ENCODE peak calls at places on chromosomes 5 and 9, in five cellular contexts. Z is body of pancreas, W is IMR-90, I is brain microvascular endothelial cell, T is cardiac muscle cell. R is an unnamed sample.

GRCh38 chr9:90774682-90775081 is 26.9 kb upstream of the SYK start:
- DNase-seq in Z (no peak), W (no peak), I (no peak), T (no peak), R (no peak)

GRCh38 chr5:174053891-174054290 is 8.4 kb downstream of the NSG2 start:
- DNase-seq in Z (no peak), W (no peak), I (no peak), T (no peak), R (no peak)

GRCh38 chr9:129362287-129363098 is 184.4 kb upstream of the IER5L start:
- DNase-seq in Z (no peak), W (no peak), I (no peak), T (no peak), R (no peak)

GRCh38 chr9:116539549-116539948 is 147.6 kb upstream of the TRIM32 start:
- DNase-seq in Z (no peak), W (no peak), I (no peak), T (no peak), R (no peak)

GRCh38 chr5:1429066-1429465 is 16.2 kb downstream of the SLC6A3 start:
- DNase-seq in Z (no peak), W (no peak), I (no peak), T (no peak), R (no peak)

GRCh38 chr5:9661316-9662015 is 31.3 kb upstream of the TAS2R1 start:
- DNase-seq in Z (no peak), W (peak; percentile 52), I (no peak), T (no peak), R (no peak)

GRCh38 chr5:148808864-148809642 is 17.4 kb upstream of the ADRB2 start:
- DNase-seq in Z (no peak), W (no peak), I (no peak), T (peak; percentile 40), R (no peak)

GRCh38 chr9:130977811-130978221 is 31.2 kb upstream of the LAMC3 start:
- DNase-seq in Z (no peak), W (no peak), I (no peak), T (peak; percentile 83), R (no peak)

GRCh38 chr5:3282841-3283240 is 312.8 kb upstream of the IRX1 start:
- DNase-seq in Z (no peak), W (no peak), I (no peak), T (no peak), R (no peak)
- H3K27me3 ChIP-seq in Z (no peaks in the 10 kb centered on the region), W (no peaks in the 10 kb centered on the region), I (no peaks in the 10 kb centered on the region), T (no peaks in the 10 kb centered on the region), R (no peaks in the 10 kb centered on the region)

DNA sequence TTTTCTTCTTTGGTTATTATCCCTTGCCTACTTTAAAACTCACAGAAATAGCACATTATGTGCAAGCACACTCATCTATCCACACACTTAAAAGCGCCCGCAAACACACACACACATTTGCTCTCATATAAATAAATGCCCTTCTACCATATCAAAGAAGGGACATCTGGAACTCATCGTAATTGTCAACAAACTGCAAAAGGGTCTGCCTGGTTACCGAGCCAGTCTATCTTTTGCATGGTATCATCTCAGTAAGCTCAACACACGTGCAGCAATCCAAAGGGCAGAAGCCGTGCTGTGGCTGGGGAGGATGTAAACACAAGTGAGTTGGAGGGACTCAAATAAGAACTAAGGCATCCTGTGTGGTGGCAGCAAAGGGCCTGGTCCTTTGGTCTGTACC is 331.1 kb downstream of the ADAMTS6 start:
- DNase-seq in Z (no peak), W (peak; percentile 57), I (no peak), T (peak; percentile 19), R (no peak)
- TF ChIP-seq CTCF in Z (no peak), W (no peak), I (no peak), T (no peak), R (no peak)

GRCh38 chr5:66344544-66344943 is 200.4 kb downstream of the SREK1 start:
- DNase-seq in Z (no peak), W (no peak), I (no peak), T (no peak), R (no peak)
- H3K27me3 ChIP-seq in Z (no peaks in the 10 kb centered on the region), W (no peaks in the 10 kb centered on the region), I (no peaks in the 10 kb centered on the region), T (no peaks in the 10 kb centered on the region), R (no peaks in the 10 kb centered on the region)

GRCh38 chr9:36961051-36961450 is 73.0 kb downstream of the PAX5 start:
- DNase-seq in Z (no peak), W (no peak), I (no peak), T (no peak), R (no peak)

GRCh38 chr9:36961568-36962360 is 72.3 kb downstream of the PAX5 start:
- DNase-seq in Z (peak; percentile 13), W (no peak), I (peak; percentile 1), T (no peak), R (no peak)

GRCh38 chr9:36960575-36960955 is 73.5 kb downstream of the PAX5 start:
- DNase-seq in Z (no peak), W (no peak), I (no peak), T (no peak), R (no peak)

GRCh38 chr9:36959681-36960574 is 74.1 kb downstream of the PAX5 start:
- DNase-seq in Z (no peak), W (no peak), I (no peak), T (no peak), R (no peak)

DNA sequence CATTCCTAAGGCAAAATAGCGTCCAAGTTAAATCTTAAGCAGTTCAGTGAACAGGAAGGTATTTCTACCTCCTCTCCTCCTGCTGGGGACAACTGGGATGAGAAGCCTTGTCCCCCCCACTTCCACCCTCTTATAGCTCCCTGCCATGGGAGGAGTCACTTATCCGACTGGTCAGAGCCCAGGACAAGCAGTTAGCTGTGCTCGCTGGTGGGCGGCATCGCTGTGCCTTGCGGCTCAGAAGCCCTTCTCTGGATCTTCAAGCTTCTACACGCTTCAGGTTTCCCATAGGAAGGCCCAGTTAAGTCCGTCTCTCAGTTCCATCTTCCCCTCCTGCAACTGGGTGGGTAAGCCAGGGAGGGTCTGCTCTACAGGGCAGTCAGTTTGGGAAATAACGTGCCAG is 77.2 kb downstream of the PAX5 start:
- DNase-seq in Z (no peak), W (no peak), I (no peak), T (no peak), R (no peak)
- TF ChIP-seq CTCF in Z (no peak), W (no peak), I (no peak), T (no peak), R (no peak)

DNA sequence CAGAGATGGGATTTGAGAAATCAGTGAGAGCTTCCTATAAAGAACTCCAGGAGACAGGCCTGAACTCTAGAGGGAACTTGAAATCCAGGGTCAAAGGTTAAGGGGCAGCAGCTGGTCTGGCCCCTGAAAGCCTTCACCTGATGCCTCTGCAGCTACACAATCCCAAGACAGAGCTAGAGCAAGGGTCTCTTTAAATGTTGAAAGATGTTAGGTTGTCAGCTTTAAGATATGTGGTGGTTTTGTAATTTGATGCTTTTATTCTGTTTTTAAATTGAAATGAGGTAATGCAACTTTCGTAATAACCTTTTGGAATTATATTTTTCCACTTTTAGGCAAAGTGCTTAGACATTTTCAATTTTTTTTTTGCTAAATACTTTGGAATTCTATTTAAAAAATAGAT is 2.4 kb downstream of the SOWAHA start:
- DNase-seq in Z (no peak), W (peak; percentile 55), I (no peak), T (no peak), R (no peak)
- H3K27me3 ChIP-seq in Z (no peaks in the 10 kb centered on the region), W (peaks cover 28% of the 10 kb centered on the region), I (peaks cover 19% of the 10 kb centered on the region), T (peaks cover 73% of the 10 kb centered on the region), R (peaks cover 21% of the 10 kb centered on the region)

DNA sequence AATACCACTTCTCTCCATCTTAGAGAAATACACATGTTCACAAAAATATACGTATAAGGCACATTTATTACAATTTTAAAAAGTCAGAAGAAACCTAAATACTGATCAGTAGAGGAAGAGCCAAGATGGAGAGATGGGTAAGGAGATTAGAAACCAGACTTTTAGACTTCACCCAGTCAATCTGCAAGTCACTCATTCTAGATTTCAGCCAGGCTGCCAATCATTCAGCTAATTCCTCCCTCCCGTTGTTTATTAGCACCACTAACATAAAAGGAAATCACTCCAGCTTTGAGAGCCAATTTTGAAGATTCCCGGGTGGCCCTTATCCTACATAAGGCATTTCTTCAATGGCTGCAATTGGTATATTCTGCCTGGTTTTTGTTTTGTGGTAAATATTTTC is 109.8 kb upstream of the NR5A1 start:
- DNase-seq in Z (no peak), W (no peak), I (no peak), T (no peak), R (no peak)
- TF ChIP-seq CTCF in Z (no peak), W (no peak), I (no peak), T (no peak), R (no peak)

GRCh38 chr5:16936150-16937022 is at the start of gene MYO10:
- DNase-seq in Z (peak; percentile 88), W (peak; percentile 80), I (peak; percentile 68), T (peak; percentile 91), R (peak; percentile 68)
- H3K27me3 ChIP-seq in Z (no peaks in the 10 kb centered on the region), W (no peaks in the 10 kb centered on the region), I (no peaks in the 10 kb centered on the region), T (peaks cover 20% of the 10 kb centered on the region), R (peaks cover 7% of the 10 kb centered on the region)